ENCODE peak calls at places on chromosomes 5 and 9, in seven cellular contexts. O is CD4-positive, alpha-beta memory T cell; U is SK-N-SH; E is uterus; B is heart left ventricle; Z is breast epithelium; D is brain microvascular endothelial cell. P is an unnamed sample.

GRCh38 chr9:113523421-113524141 is 60.1 kb downstream of the RGS3 start:
- DNase-seq in E (peak), B (peak), U (no peak), Z (no peak), D (peak), O (peak), P (peak)

GRCh38 chr5:141787376-141787775 is 90.8 kb downstream of the PCDH1 start:
- DNase-seq in U (no peak), O (no peak), D (no peak), E (no peak), Z (no peak), B (no peak), P (no peak)

GRCh38 chr5:42502613-42503470 is 79.6 kb downstream of the GHR start:
- DNase-seq in E (no peak), O (no peak), B (no peak), U (no peak), Z (no peak), D (no peak), P (no peak)

GRCh38 chr9:131500939-131501541 is 1.7 kb upstream of the POMT1 start:
- DNase-seq in U (no peak), D (no peak), Z (no peak), E (no peak), B (no peak), O (peak), P (peak)

GRCh38 chr5:154179846-154180710 is 10.5 kb upstream of the GALNT10 start:
- DNase-seq in D (peak), Z (no peak), O (peak), U (peak), E (no peak), B (no peak), P (no peak)

GRCh38 chr9:34555002-34555348 is 32.2 kb upstream of the ENHO start:
- DNase-seq in U (peak), B (no peak), O (no peak), Z (no peak), E (no peak), D (no peak), P (no peak)

GRCh38 chr5:67293177-67293576 is 96.6 kb upstream of the CD180 start:
- DNase-seq in E (no peak), D (no peak), B (no peak), O (no peak), Z (no peak), U (no peak), P (no peak)

GRCh38 chr9:69963728-69964127 is 79.9 kb upstream of the MAMDC2 start:
- DNase-seq in O (no peak), Z (no peak), B (no peak), E (no peak), D (no peak), U (no peak), P (no peak)

GRCh38 chr5:138263581-138263980 is 10.8 kb downstream of the GFRA3 start:
- DNase-seq in U (no peak), E (no peak), Z (no peak), B (no peak), D (no peak), O (no peak), P (no peak)

GRCh38 chr5:109045710-109046109 is 298.0 kb downstream of the FER start:
- DNase-seq in U (no peak), D (no peak), E (no peak), B (no peak), O (no peak), Z (no peak), P (no peak)

GRCh38 chr5:178435321-178436238 is 154.6 kb downstream of the COL23A1 start:
- DNase-seq in D (no peak), E (no peak), B (no peak), U (no peak), O (no peak), Z (no peak), P (no peak)

GRCh38 chr5:76831108-76831447 is 12.2 kb downstream of the F2RL1 start:
- DNase-seq in U (no peak), E (no peak), B (no peak), O (no peak), Z (no peak), D (peak), P (no peak)

GRCh38 chr5:15533124-15533893 is 33.3 kb downstream of the FBXL7 start:
- DNase-seq in Z (no peak), D (peak), B (no peak), U (no peak), E (no peak), O (no peak), P (no peak)

GRCh38 chr5:72093824-72094223 is 13.5 kb upstream of the MAP1B start:
- DNase-seq in E (no peak), B (no peak), O (no peak), Z (no peak), U (no peak), D (no peak), P (no peak)

GRCh38 chr9:91495450-91495849 is 71.8 kb upstream of the NFIL3 start:
- DNase-seq in E (no peak), D (peak), Z (no peak), B (no peak), U (no peak), O (no peak), P (peak)

GRCh38 chr5:170633235-170634041 is 129.6 kb downstream of the KCNIP1 start:
- DNase-seq in U (peak), B (peak), D (peak), E (peak), Z (no peak), O (peak), P (peak)

GRCh38 chr5:170631471-170632195 is 127.8 kb downstream of the KCNIP1 start:
- DNase-seq in E (no peak), U (peak), D (no peak), O (no peak), B (peak), Z (no peak), P (no peak)

GRCh38 chr5:170632266-170632984 is 128.6 kb downstream of the KCNIP1 start:
- DNase-seq in U (no peak), B (no peak), E (no peak), Z (no peak), O (no peak), D (no peak), P (no peak)

GRCh38 chr5:170634236-170634990 is 130.6 kb downstream of the KCNIP1 start:
- DNase-seq in D (no peak), Z (no peak), E (no peak), B (no peak), U (no peak), O (no peak), P (no peak)

GRCh38 chr5:170632985-170633234 is 129.1 kb downstream of the KCNIP1 start:
- DNase-seq in O (no peak), E (peak), Z (no peak), D (no peak), U (peak), B (peak), P (no peak)
- H3K4me3 ChIP-seq in O (peak), E (peak), Z (peak), D (peak), U (peak), B (peak), P (peak)

GRCh38 chr5:160466889-160467554 is 45.4 kb downstream of the PTTG1 start:
- DNase-seq in D (peak), Z (no peak), B (no peak), U (no peak), E (no peak), O (no peak), P (no peak)
- H3K4me3 ChIP-seq in D (no peak), Z (no peak), B (no peak), U (no peak), E (no peak), O (peak), P (no peak)

DNA sequence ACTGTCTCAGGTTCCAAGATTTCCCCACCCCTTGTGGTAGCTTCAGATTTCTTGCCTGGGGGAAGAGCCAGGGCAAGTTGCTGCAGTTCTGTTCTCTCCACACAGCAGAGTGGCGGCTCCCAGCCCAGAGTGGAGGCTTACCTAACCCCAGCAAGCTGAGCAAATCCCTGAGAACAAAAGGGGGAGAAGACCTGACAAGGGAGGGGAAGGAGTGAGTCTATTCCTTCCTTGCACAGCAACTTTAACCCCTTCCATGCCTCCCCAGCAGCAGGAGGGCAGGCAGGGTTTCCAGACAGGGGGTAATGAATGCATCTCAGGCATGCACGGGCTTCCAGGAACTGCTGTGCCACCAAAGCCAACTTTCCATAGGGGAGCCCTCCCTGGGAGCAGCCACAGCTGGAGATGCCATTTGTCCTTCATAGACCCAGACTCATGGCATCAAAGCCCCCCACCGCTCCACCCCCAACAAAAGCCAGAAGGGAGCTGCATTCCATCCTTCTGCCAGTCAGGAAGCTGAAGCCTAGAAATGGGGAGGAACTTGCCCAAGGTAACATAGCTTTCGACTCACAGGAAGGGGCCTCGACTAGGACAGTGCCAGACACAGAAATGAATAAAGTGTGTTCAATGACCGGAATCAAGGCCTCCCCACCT is 28.8 kb upstream of the FAT2 start:
- DNase-seq in E (no peak), B (no peak), O (no peak), Z (no peak), D (no peak), U (no peak), P (no peak)
- H3K4me3 ChIP-seq in E (no peak), B (no peak), O (no peak), Z (no peak), D (no peak), U (no peak), P (no peak)

DNA sequence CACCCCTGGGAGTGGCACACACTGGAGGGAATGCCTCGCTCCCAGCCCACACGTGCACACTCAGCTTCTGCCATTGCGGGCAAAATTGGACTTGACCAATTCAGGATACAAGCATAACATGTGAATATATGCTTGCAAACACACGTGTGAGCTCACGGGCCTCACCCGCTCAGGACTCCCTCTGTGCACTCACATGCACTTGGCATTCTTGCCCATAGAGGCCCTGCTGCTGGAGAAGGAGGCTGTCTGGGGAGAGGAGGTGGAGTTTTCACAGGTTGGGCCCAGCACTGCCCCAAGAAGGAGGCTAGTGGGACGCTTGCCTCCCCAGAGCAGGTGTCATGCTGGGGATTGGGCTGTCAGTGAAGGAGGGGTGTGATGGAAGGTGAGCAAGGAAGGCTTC is 1.7 kb downstream of the MYMK start:
- DNase-seq in U (no peak), Z (no peak), D (no peak), O (no peak), B (no peak), E (no peak), P (no peak)
- H3K4me3 ChIP-seq in U (no peak), Z (no peak), D (no peak), O (no peak), B (no peak), E (no peak), P (no peak)

GRCh38 chr9:127578952-127579853 is 32.9 kb upstream of the STXBP1 start:
- DNase-seq in E (peak), D (peak), B (peak), U (peak), Z (peak), O (peak), P (peak)
- H3K4me3 ChIP-seq in E (no peak), D (peak), B (no peak), U (peak), Z (peak), O (no peak), P (peak)